ENCODE peak calls at places on chromosomes 16 and 17, in four cellular contexts. V is iPS DF 19.7, D is EH, H is NCI-H748 treated with DMSO at 0.1 percent for 48 hours. P is an unnamed sample.

GRCh38 chr17:35433075-35433894 is 985 bp upstream of the SLFN12 start:
- DNase-seq in V (peak), D (peak), H (no peak), P (peak)

GRCh38 chr16:59210955-59211541 is 476.9 kb upstream of the GOT2 start:
- DNase-seq in V (peak), D (peak), H (no peak), P (peak)

GRCh38 chr17:13919818-13920217 is 149.5 kb upstream of the COX10 start:
- DNase-seq in V (no peak), D (no peak), H (no peak), P (no peak)

GRCh38 chr16:9523994-9524393 is 432.6 kb downstream of the HAPSTR1 start:
- DNase-seq in V (no peak), D (no peak), H (no peak), P (no peak)

GRCh38 chr16:74691093-74691855 is 9.4 kb downstream of the MLKL start:
- DNase-seq in V (no peak), D (peak), H (no peak), P (no peak)

GRCh38 chr17:50871369-50871768 is 5.2 kb upstream of the TOB1 start:
- DNase-seq in V (no peak), D (no peak), H (no peak), P (no peak)

GRCh38 chr16:24800586-24800985 is 45.2 kb upstream of the SLC5A11 start:
- DNase-seq in V (no peak), D (peak), H (no peak), P (no peak)

GRCh38 chr17:64406321-64407200 is 15.9 kb upstream of the PECAM1 start:
- DNase-seq in V (no peak), D (peak), H (no peak), P (no peak)

GRCh38 chr16:83669456-83669855 is 138.3 kb upstream of the HSBP1 start:
- DNase-seq in V (no peak), D (no peak), H (no peak), P (no peak)

GRCh38 chr17:77449908-77450741 is 309.4 kb downstream of the SEC14L1 start:
- DNase-seq in V (no peak), D (peak), H (no peak), P (peak)

GRCh38 chr17:7786866-7787265 is 47.2 kb upstream of the KDM6B start:
- DNase-seq in V (no peak), D (no peak), H (no peak), P (no peak)

GRCh38 chr16:159136-159849 is 6.5 kb upstream of the HBM start:
- DNase-seq in V (no peak), D (no peak), H (no peak), P (no peak)

GRCh38 chr17:76847031-76847430 is 21.2 kb upstream of the MGAT5B start:
- DNase-seq in V (no peak), D (no peak), H (no peak), P (no peak)

GRCh38 chr17:69414408-69415274 is at the start of gene MAP2K6:
- DNase-seq in V (peak), D (peak), H (peak), P (peak)

GRCh38 chr16:85355515-85355837 is 243.2 kb upstream of the CIBAR2 start:
- DNase-seq in V (no peak), D (no peak), H (no peak), P (no peak)

GRCh38 chr17:62882284-62882683 is 74.2 kb upstream of the MARCHF10 start:
- DNase-seq in V (no peak), D (no peak), H (no peak), P (no peak)

GRCh38 chr17:64097196-64097936 is 32.6 kb downstream of the ERN1 start:
- DNase-seq in V (no peak), D (peak), H (no peak), P (no peak)

P was measured in thyroid gland.